ENCODE peak calls at places on chromosome 11, in five cellular contexts. L, Z, G, K and R are unnamed samples.

GRCh38 chr11:9802291-9802861 is 138.5 kb downstream of the SWAP70 start:
- DNase-seq in L (peak; percentile 42), Z (no peak), G (peak; percentile 48), K (peak; percentile 70), R (peak; percentile 66)

GRCh38 chr11:133865466-133865865 is 20.2 kb upstream of the SPATA19 start:
- DNase-seq in L (no peak), Z (no peak), G (no peak), K (no peak), R (no peak)

GRCh38 chr11:95111923-95112540 is 22.4 kb downstream of the ENDOD1 start:
- DNase-seq in L (no peak), Z (no peak), G (no peak), K (no peak), R (no peak)

GRCh38 chr11:1150769-1151365 is 6.9 kb upstream of the MUC5AC start:
- DNase-seq in L (no peak), Z (no peak), G (no peak), K (no peak), R (no peak)

GRCh38 chr11:46120361-46120710 is 918 bp downstream of the PHF21A start:
- DNase-seq in L (no peak), Z (peak; percentile 4), G (no peak), K (no peak), R (no peak)

GRCh38 chr11:67486481-67487195 is 3.8 kb downstream of the AIP start:
- DNase-seq in L (no peak), Z (no peak), G (no peak), K (no peak), R (no peak)

GRCh38 chr11:35077709-35078695 is 61.0 kb upstream of the CD44 start:
- DNase-seq in L (peak; percentile 36), Z (peak; percentile 45), G (peak; percentile 54), K (no peak), R (no peak)

GRCh38 chr11:95835768-95836488 is 45.6 kb downstream of the CEP57 start:
- DNase-seq in L (peak; percentile 79), Z (peak; percentile 52), G (peak; percentile 79), K (peak; percentile 93), R (peak; percentile 87)

GRCh38 chr11:19820100-19820499 is 107.5 kb downstream of the NAV2 start:
- DNase-seq in L (no peak), Z (no peak), G (no peak), K (no peak), R (no peak)

GRCh38 chr11:47603295-47603694 is 9.1 kb upstream of the C1QTNF4 start:
- DNase-seq in L (no peak), Z (no peak), G (no peak), K (no peak), R (no peak)

GRCh38 chr11:8267831-8268529 is 4.3 kb upstream of the LMO1 start:
- DNase-seq in L (no peak), Z (no peak), G (no peak), K (no peak), R (peak; percentile 30)

GRCh38 chr11:30015725-30016449 is 943 bp downstream of the KCNA4 start:
- DNase-seq in L (no peak), Z (no peak), G (no peak), K (no peak), R (no peak)

GRCh38 chr11:134246100-134246499 is 7.1 kb downstream of the THYN1 start:
- DNase-seq in L (no peak), Z (no peak), G (no peak), K (no peak), R (no peak)

GRCh38 chr11:117821431-117821830 is 3.1 kb downstream of the FXYD2 start:
- DNase-seq in L (no peak), Z (no peak), G (no peak), K (no peak), R (no peak)

GRCh38 chr11:132093861-132094260 is 723.4 kb downstream of the NTM start:
- DNase-seq in L (peak; percentile 43), Z (peak; percentile 3), G (no peak), K (no peak), R (no peak)

GRCh38 chr11:66720899-66721470 is 8.0 kb downstream of the SPTBN2 start:
- DNase-seq in L (no peak), Z (no peak), G (no peak), K (no peak), R (no peak)

GRCh38 chr11:129699711-129700304 is 115.8 kb upstream of the TMEM45B start:
- DNase-seq in L (no peak), Z (no peak), G (no peak), K (no peak), R (no peak)

GRCh38 chr11:76616676-76617552 is 53.6 kb downstream of the LRRC32 start:
- DNase-seq in L (no peak), Z (no peak), G (no peak), K (no peak), R (no peak)

GRCh38 chr11:113874096-113874919 is 1.1 kb downstream of the USP28 start:
- DNase-seq in L (no peak), Z (peak; percentile 5), G (no peak), K (no peak), R (no peak)

GRCh38 chr11:125950696-125951645 is 5.1 kb downstream of the VSIG10L2 start:
- DNase-seq in L (no peak), Z (no peak), G (no peak), K (no peak), R (peak; percentile 18)

GRCh38 chr11:65502852-65503603 is 4.2 kb downstream of the MALAT1 start:
- DNase-seq in L (peak; percentile 83), Z (no peak), G (no peak), K (no peak), R (peak; percentile 39)